ENCODE peak calls at places on chromosome 4, in seven cellular contexts. W, L, A, H, X, B and E are unnamed samples.

GRCh38 chr4:140719022-140719421 is 37.2 kb downstream of the TBC1D9 start:
- DNase-seq in B (no peak), W (no peak), L (peak), H (no peak), A (no peak), X (no peak), E (peak)

GRCh38 chr4:40190880-40191815 is 5.7 kb upstream of the RHOH start:
- DNase-seq in X (no peak), L (no peak), W (no peak), B (no peak), A (no peak), H (no peak), E (peak)

GRCh38 chr4:26496207-26496783 is 6.0 kb upstream of the CCKAR start:
- DNase-seq in B (no peak), H (no peak), X (no peak), L (no peak), A (no peak), W (no peak), E (no peak)

GRCh38 chr4:172900880-172901279 is 267.7 kb upstream of the GALNT7 start:
- DNase-seq in L (no peak), W (no peak), X (no peak), A (no peak), B (no peak), H (no peak), E (peak)

GRCh38 chr4:113979157-113979972 is at the start of gene ARSJ:
- DNase-seq in X (peak), W (peak), B (peak), A (peak), L (peak), H (peak), E (peak)

GRCh38 chr4:155433636-155434360 is 57.0 kb upstream of the MAP9 start:
- DNase-seq in W (no peak), B (no peak), H (no peak), L (peak), X (no peak), A (no peak), E (peak)

GRCh38 chr4:54230479-54231418 is 1.7 kb downstream of the PDGFRA start:
- DNase-seq in B (no peak), X (peak), H (peak), W (peak), A (peak), L (peak), E (no peak)

GRCh38 chr4:79048878-79049277 is 109.6 kb upstream of the PAQR3 start:
- DNase-seq in L (no peak), A (no peak), W (no peak), H (no peak), B (no peak), X (no peak), E (no peak)

GRCh38 chr4:48033825-48034413 is 17.3 kb downstream of the NIPAL1 start:
- DNase-seq in H (no peak), B (peak), A (no peak), W (peak), L (peak), X (no peak), E (peak)

GRCh38 chr4:168884251-168885124 is 125.6 kb downstream of the CBR4 start:
- DNase-seq in X (no peak), H (no peak), A (no peak), B (no peak), W (no peak), L (peak), E (no peak)

DNA sequence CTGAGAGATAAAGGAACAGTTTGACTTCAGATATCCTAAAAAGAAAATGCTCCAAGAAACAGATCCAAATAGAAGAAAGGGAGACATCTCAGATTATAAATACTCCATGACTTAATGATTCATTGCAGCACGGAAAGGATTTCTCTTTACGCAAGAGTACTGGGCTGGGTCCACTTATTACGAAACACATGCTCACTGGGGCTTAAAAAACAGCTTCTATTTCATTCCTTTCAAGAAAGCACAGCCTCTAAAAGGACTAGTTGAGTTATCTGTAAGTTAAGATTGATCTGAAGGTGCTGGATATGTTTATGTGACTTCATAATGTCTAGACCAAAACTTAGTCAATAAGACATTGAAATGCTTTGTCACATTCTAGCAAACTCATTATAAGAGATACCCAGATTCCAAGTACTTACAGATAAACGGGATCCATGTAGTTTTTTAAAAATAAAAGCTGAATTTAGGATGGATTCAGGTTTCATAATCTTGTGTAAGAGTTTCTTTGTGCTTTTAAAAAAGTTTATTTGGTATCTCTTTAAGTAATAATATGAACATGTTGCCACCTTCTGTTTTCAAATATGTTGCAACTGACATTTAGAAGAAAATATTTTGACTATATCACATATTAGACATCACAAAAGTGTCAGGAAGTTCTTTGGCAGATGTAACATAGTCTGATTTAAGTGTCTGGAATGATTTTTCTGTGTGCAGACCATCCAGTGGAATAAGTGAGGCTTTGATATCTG is 109.5 kb upstream of the MYOZ2 start:
- DNase-seq in X (peak), B (no peak), A (no peak), H (no peak), L (peak), W (no peak), E (peak)
- TF ChIP-seq CTCF in X (no peak), B (no peak), A (no peak), H (no peak), L (no peak), W (no peak), E (no peak)

DNA sequence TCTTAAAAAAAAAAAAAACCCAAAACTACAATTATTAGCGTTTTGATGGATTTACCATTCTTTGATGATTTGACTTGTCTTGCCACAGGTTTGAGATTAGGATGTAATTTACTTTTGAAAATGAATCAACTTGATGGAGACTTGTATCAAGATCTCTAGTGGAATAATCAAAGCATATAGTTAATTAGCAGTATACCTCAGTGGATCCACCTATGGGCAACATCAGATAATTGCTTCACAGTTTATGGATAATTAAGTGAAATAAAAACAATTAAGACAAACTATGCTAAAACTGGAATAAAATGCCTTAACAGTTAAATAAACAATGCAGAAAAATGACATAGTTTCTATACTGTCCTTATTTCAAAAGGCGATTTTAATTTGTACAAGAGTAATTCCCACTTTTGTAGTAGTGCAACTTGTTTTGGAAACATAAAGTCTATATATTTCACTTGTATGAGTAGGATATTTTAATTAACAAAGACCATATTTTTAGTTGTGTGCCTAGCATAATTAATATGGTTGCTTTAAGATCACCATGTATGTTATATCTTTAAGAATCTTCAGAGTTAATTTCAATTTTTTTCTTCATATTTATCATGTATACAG is 4.2 kb downstream of the CPEB2 start:
- DNase-seq in W (no peak), H (no peak), A (no peak), B (no peak), X (no peak), L (peak), E (peak)
- TF ChIP-seq CTCF in W (peak), H (peak), A (no peak), B (peak), X (no peak), L (peak), E (peak)

DNA sequence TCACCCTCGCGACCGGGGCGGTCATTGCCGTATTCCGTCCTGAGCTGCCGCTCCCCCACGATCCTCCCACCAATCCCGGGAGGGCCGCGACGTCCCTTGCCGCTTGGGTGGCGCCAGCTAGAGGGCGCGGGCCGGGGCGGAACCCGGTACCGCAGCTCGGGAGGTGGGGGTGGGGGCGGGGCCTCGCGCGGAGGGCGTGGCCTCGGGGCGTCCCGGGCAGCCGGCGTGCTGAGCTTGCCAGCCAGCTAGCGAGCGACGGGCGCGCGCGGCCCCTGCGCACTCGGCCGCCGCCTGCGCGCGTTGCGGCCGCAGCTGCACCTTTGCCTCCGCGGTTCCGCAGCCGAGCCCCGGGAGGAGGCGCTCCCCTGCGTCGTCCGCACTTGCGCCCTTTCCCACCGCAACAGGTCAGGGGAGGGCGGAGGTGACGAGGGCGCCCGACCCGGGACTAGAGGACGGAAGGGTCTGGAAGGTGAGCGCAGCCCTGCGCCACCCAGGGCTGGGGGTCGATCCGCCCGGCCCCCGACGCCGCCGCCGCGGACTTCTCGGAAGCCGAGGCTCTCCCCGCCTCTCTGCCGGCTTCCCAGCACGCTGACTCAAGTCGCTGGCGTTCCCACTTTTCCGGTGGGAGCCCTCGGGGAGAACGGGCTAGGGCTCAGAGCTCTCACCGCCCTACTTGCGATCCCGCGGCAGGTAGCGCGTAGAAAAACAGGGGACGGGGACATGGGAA is at the start of gene AFF1:
- DNase-seq in W (peak), H (peak), X (peak), L (peak), A (peak), B (peak), E (peak)
- TF ChIP-seq CTCF in W (peak), H (peak), X (peak), L (no peak), A (peak), B (peak), E (peak)

GRCh38 chr4:180407273-180407885 is 1835.8 kb upstream of the TENM3 start:
- DNase-seq in X (no peak), L (no peak), B (no peak), W (no peak), H (no peak), A (no peak), E (peak)
- TF ChIP-seq CTCF in X (no peak), L (no peak), B (no peak), W (no peak), H (no peak), A (no peak), E (no peak)

DNA sequence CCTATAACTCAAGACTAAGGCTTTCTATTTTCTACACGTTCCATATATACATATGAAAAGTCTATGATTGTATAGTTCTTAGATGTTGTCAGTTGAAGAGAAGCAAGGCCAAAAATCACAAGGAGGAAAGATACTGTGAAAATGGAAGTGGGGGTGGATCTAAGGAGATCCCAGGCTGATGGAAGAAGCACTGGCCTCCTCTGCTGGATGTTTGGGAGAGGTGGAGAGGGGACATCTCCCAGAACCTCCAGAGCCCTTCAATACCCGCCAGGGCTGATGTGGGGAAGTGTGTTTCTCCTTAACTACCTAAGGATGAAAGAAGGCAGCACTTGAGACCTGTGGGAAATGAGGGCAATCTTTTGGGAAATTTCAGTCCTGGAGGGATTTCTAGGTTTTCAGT is 67.4 kb downstream of the RASGEF1B start:
- DNase-seq in L (peak), A (no peak), W (no peak), H (no peak), B (no peak), X (no peak), E (no peak)
- TF ChIP-seq CTCF in L (peak), A (no peak), W (no peak), H (no peak), B (no peak), X (no peak), E (peak)

GRCh38 chr4:100421356-100421978 is 96.4 kb downstream of the EMCN start:
- DNase-seq in W (no peak), H (no peak), A (no peak), L (peak), X (no peak), B (no peak), E (peak)
- TF ChIP-seq CTCF in W (peak), H (peak), A (no peak), L (peak), X (peak), B (peak), E (peak)

GRCh38 chr4:34721835-34722234 is 1522.5 kb downstream of the ARAP2 start:
- DNase-seq in A (no peak), H (no peak), L (no peak), X (no peak), B (no peak), W (no peak), E (no peak)

GRCh38 chr4:34723606-34724005 is 1520.7 kb downstream of the ARAP2 start:
- DNase-seq in L (peak), B (no peak), A (no peak), W (no peak), H (no peak), X (no peak), E (no peak)

GRCh38 chr4:34720563-34720962 is 1523.8 kb downstream of the ARAP2 start:
- DNase-seq in B (no peak), W (no peak), A (no peak), H (no peak), X (no peak), L (peak), E (peak)
- TF ChIP-seq CTCF in B (peak), W (peak), A (no peak), H (no peak), X (no peak), L (peak), E (peak)

GRCh38 chr4:1050486-1051213 is 39.2 kb downstream of the FGFRL1 start:
- DNase-seq in L (no peak), H (peak), A (peak), B (no peak), W (no peak), X (no peak), E (no peak)
- TF ChIP-seq CTCF in L (peak), H (no peak), A (no peak), B (peak), W (no peak), X (peak), E (peak)

GRCh38 chr4:7042697-7043464 is at the start of gene TADA2B:
- DNase-seq in B (peak), A (peak), L (peak), H (peak), W (peak), X (peak), E (peak)
- TF ChIP-seq CTCF in B (no peak), A (no peak), L (no peak), H (peak), W (peak), X (no peak), E (peak)

GRCh38 chr4:88526221-88526815 is 2.7 kb upstream of the PYURF start:
- DNase-seq in W (no peak), X (no peak), H (no peak), A (no peak), B (no peak), L (peak), E (peak)
- TF ChIP-seq CTCF in W (no peak), X (peak), H (peak), A (no peak), B (peak), L (peak), E (no peak)